ENCODE peak calls at places on chromosomes 2 and 18, in nine cellular contexts. One of them, this sample, is unnamed.

GRCh38 chr2:43221660-43222471 is 4.5 kb downstream of the ZFP36L2 start:
- DNase-seq in stomach: peak; percentile 83
- DNase-seq in ovary: peak; percentile 91
- DNase-seq in heart left ventricle: peak; percentile 90
- DNase-seq in sigmoid colon: peak; percentile 97
- DNase-seq in IMR-90: peak; percentile 97
- DNase-seq in body of pancreas: peak; percentile 80
- DNase-seq in tibial nerve: peak; percentile 89
- DNase-seq in upper lobe of left lung: peak; percentile 93
- DNase-seq in this sample: peak; percentile 97

GRCh38 chr2:72665448-72665847 is 160.4 kb downstream of the EXOC6B start:
- DNase-seq in stomach: no peak
- DNase-seq in ovary: no peak
- DNase-seq in heart left ventricle: no peak
- DNase-seq in sigmoid colon: no peak
- DNase-seq in IMR-90: no peak
- DNase-seq in body of pancreas: no peak
- DNase-seq in tibial nerve: no peak
- DNase-seq in upper lobe of left lung: no peak
- DNase-seq in this sample: no peak

GRCh38 chr2:235325126-235325525 is 168.7 kb upstream of the AGAP1 start:
- DNase-seq in stomach: no peak
- DNase-seq in ovary: no peak
- DNase-seq in heart left ventricle: no peak
- DNase-seq in sigmoid colon: no peak
- DNase-seq in IMR-90: no peak
- DNase-seq in body of pancreas: no peak
- DNase-seq in tibial nerve: no peak
- DNase-seq in upper lobe of left lung: no peak
- DNase-seq in this sample: peak; percentile 75

GRCh38 chr2:120231974-120232635 is 8.9 kb upstream of the TMEM185B start:
- DNase-seq in stomach: peak; percentile 60
- DNase-seq in ovary: no peak
- DNase-seq in heart left ventricle: no peak
- DNase-seq in sigmoid colon: peak; percentile 64
- DNase-seq in IMR-90: peak; percentile 50
- DNase-seq in body of pancreas: no peak
- DNase-seq in tibial nerve: no peak
- DNase-seq in upper lobe of left lung: peak; percentile 61
- DNase-seq in this sample: no peak

GRCh38 chr2:127105656-127106456 is 1.1 kb downstream of the BIN1 start:
- DNase-seq in stomach: no peak
- DNase-seq in ovary: peak; percentile 54
- DNase-seq in heart left ventricle: no peak
- DNase-seq in sigmoid colon: peak; percentile 76
- DNase-seq in IMR-90: peak; percentile 61
- DNase-seq in body of pancreas: peak; percentile 24
- DNase-seq in tibial nerve: no peak
- DNase-seq in upper lobe of left lung: peak; percentile 22
- DNase-seq in this sample: peak; percentile 16

GRCh38 chr18:58263055-58263732 is 219.2 kb downstream of the NEDD4L start:
- DNase-seq in stomach: no peak
- DNase-seq in ovary: no peak
- DNase-seq in heart left ventricle: no peak
- DNase-seq in sigmoid colon: no peak
- DNase-seq in IMR-90: peak; percentile 24
- DNase-seq in body of pancreas: no peak
- DNase-seq in tibial nerve: no peak
- DNase-seq in upper lobe of left lung: no peak
- DNase-seq in this sample: no peak

GRCh38 chr18:34631071-34631470 is 79.0 kb upstream of the DTNA start:
- DNase-seq in stomach: no peak
- DNase-seq in ovary: no peak
- DNase-seq in heart left ventricle: no peak
- DNase-seq in sigmoid colon: no peak
- DNase-seq in IMR-90: no peak
- DNase-seq in body of pancreas: no peak
- DNase-seq in tibial nerve: no peak
- DNase-seq in upper lobe of left lung: no peak
- DNase-seq in this sample: no peak

GRCh38 chr2:3669656-3670055 is 11.7 kb downstream of the ALLC start:
- DNase-seq in stomach: no peak
- DNase-seq in ovary: no peak
- DNase-seq in heart left ventricle: no peak
- DNase-seq in sigmoid colon: no peak
- DNase-seq in IMR-90: no peak
- DNase-seq in body of pancreas: no peak
- DNase-seq in tibial nerve: no peak
- DNase-seq in upper lobe of left lung: no peak
- DNase-seq in this sample: no peak

GRCh38 chr2:1748741-1749488 is 4.6 kb upstream of the PXDN start:
- DNase-seq in stomach: peak; percentile 17
- DNase-seq in ovary: no peak
- DNase-seq in heart left ventricle: no peak
- DNase-seq in sigmoid colon: no peak
- DNase-seq in IMR-90: no peak
- DNase-seq in body of pancreas: peak; percentile 6
- DNase-seq in tibial nerve: no peak
- DNase-seq in upper lobe of left lung: peak; percentile 14
- DNase-seq in this sample: no peak

GRCh38 chr2:48707466-48707865 is 48.1 kb downstream of the LHCGR start:
- DNase-seq in stomach: no peak
- DNase-seq in ovary: no peak
- DNase-seq in heart left ventricle: no peak
- DNase-seq in sigmoid colon: no peak
- DNase-seq in IMR-90: peak; percentile 30
- DNase-seq in body of pancreas: no peak
- DNase-seq in tibial nerve: no peak
- DNase-seq in upper lobe of left lung: peak; percentile 83
- DNase-seq in this sample: no peak

GRCh38 chr2:175854149-175854548 is 147.9 kb downstream of the LNPK start:
- DNase-seq in stomach: no peak
- DNase-seq in ovary: no peak
- DNase-seq in heart left ventricle: no peak
- DNase-seq in sigmoid colon: no peak
- DNase-seq in IMR-90: no peak
- DNase-seq in body of pancreas: no peak
- DNase-seq in tibial nerve: no peak
- DNase-seq in upper lobe of left lung: no peak
- DNase-seq in this sample: no peak

GRCh38 chr2:41966431-41966893 is 81.4 kb upstream of the PKDCC start:
- DNase-seq in stomach: peak; percentile 49
- DNase-seq in ovary: peak; percentile 75
- DNase-seq in heart left ventricle: peak; percentile 78
- DNase-seq in sigmoid colon: peak; percentile 92
- DNase-seq in IMR-90: peak; percentile 96
- DNase-seq in body of pancreas: peak; percentile 74
- DNase-seq in tibial nerve: peak; percentile 86
- DNase-seq in upper lobe of left lung: peak; percentile 30
- DNase-seq in this sample: peak; percentile 82

GRCh38 chr2:45293182-45293581 is 283.9 kb upstream of the SIX2 start:
- DNase-seq in stomach: no peak
- DNase-seq in ovary: no peak
- DNase-seq in heart left ventricle: no peak
- DNase-seq in sigmoid colon: no peak
- DNase-seq in IMR-90: peak; percentile 59
- DNase-seq in body of pancreas: no peak
- DNase-seq in tibial nerve: no peak
- DNase-seq in upper lobe of left lung: no peak
- DNase-seq in this sample: no peak

GRCh38 chr2:226080323-226080722 is 680.8 kb downstream of the NYAP2 start:
- DNase-seq in stomach: no peak
- DNase-seq in ovary: no peak
- DNase-seq in heart left ventricle: no peak
- DNase-seq in sigmoid colon: no peak
- DNase-seq in IMR-90: peak; percentile 93
- DNase-seq in body of pancreas: no peak
- DNase-seq in tibial nerve: no peak
- DNase-seq in upper lobe of left lung: no peak
- DNase-seq in this sample: no peak

GRCh38 chr2:229531594-229531993 is 182.8 kb downstream of the DNER start:
- DNase-seq in stomach: no peak
- DNase-seq in ovary: no peak
- DNase-seq in heart left ventricle: no peak
- DNase-seq in sigmoid colon: no peak
- DNase-seq in IMR-90: no peak
- DNase-seq in body of pancreas: no peak
- DNase-seq in tibial nerve: no peak
- DNase-seq in upper lobe of left lung: no peak
- DNase-seq in this sample: no peak

GRCh38 chr18:49231541-49231940 is 228.9 kb downstream of the DYM start:
- DNase-seq in stomach: no peak
- DNase-seq in ovary: no peak
- DNase-seq in heart left ventricle: no peak
- DNase-seq in sigmoid colon: no peak
- DNase-seq in IMR-90: no peak
- DNase-seq in body of pancreas: no peak
- DNase-seq in tibial nerve: no peak
- DNase-seq in upper lobe of left lung: no peak
- DNase-seq in this sample: no peak

GRCh38 chr2:96824079-96824870 is 8.2 kb downstream of the CNNM3 start:
- DNase-seq in stomach: no peak
- DNase-seq in ovary: no peak
- DNase-seq in heart left ventricle: no peak
- DNase-seq in sigmoid colon: no peak
- DNase-seq in IMR-90: peak; percentile 83
- DNase-seq in body of pancreas: no peak
- DNase-seq in tibial nerve: no peak
- DNase-seq in upper lobe of left lung: no peak
- DNase-seq in this sample: no peak

GRCh38 chr2:167265722-167266121 is 377.4 kb downstream of the XIRP2 start:
- DNase-seq in stomach: no peak
- DNase-seq in ovary: no peak
- DNase-seq in heart left ventricle: no peak
- DNase-seq in sigmoid colon: no peak
- DNase-seq in IMR-90: no peak
- DNase-seq in body of pancreas: no peak
- DNase-seq in tibial nerve: no peak
- DNase-seq in upper lobe of left lung: no peak
- DNase-seq in this sample: no peak

GRCh38 chr2:167265004-167265403 is 376.7 kb downstream of the XIRP2 start:
- DNase-seq in stomach: no peak
- DNase-seq in ovary: no peak
- DNase-seq in heart left ventricle: no peak
- DNase-seq in sigmoid colon: no peak
- DNase-seq in IMR-90: no peak
- DNase-seq in body of pancreas: no peak
- DNase-seq in tibial nerve: no peak
- DNase-seq in upper lobe of left lung: no peak
- DNase-seq in this sample: no peak

GRCh38 chr2:167258712-167259111 is 370.4 kb downstream of the XIRP2 start:
- DNase-seq in stomach: no peak
- DNase-seq in ovary: no peak
- DNase-seq in heart left ventricle: no peak
- DNase-seq in sigmoid colon: no peak
- DNase-seq in IMR-90: no peak
- DNase-seq in body of pancreas: no peak
- DNase-seq in tibial nerve: no peak
- DNase-seq in upper lobe of left lung: no peak
- DNase-seq in this sample: no peak

GRCh38 chr2:167264380-167264779 is 376.1 kb downstream of the XIRP2 start:
- DNase-seq in stomach: no peak
- DNase-seq in ovary: no peak
- DNase-seq in heart left ventricle: no peak
- DNase-seq in sigmoid colon: no peak
- DNase-seq in IMR-90: no peak
- DNase-seq in body of pancreas: no peak
- DNase-seq in tibial nerve: no peak
- DNase-seq in upper lobe of left lung: no peak
- DNase-seq in this sample: no peak
- TF ChIP-seq CTCF in stomach: no peak
- TF ChIP-seq CTCF in ovary: no peak
- TF ChIP-seq CTCF in heart left ventricle: no peak
- TF ChIP-seq CTCF in sigmoid colon: peak; percentile 9
- TF ChIP-seq CTCF in IMR-90: peak; percentile 28
- TF ChIP-seq CTCF in body of pancreas: peak; percentile 44
- TF ChIP-seq CTCF in tibial nerve: no peak
- TF ChIP-seq CTCF in upper lobe of left lung: no peak
- TF ChIP-seq CTCF in this sample: no peak

DNA sequence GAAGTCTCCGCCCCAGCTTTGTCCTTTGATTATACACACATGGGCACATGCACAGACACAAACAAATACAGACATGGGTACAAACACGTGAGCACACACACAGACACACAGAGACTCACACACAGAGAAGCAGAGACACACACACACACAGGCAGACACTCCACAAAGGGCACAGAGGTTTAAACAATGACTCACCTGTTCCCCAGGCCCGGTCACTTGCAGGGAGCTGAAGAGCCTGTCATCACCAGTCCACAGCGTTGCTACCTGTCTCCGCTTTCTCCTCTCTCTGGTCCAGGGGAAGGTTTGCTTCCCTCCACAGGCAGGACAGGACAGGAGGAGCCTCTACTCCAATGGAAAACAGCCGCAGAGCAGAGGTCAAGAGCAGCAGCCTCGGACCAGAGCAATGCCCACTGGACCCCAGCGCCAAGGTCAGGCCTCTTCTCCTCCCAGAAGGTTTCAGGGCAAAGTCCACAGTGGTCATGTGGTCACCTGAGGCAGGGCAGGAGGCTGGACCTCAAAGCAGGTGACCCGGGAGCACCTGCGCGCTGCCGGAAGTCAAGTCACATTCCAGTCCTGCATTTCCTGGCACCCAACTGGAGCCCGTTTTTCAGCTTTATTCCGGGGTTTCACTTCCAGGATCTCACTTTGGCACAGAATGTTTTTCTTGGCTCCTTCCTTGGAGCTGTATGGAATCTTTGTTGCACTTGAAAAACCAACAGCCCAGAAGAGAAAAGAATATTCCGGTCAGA is at the start of gene RAB17:
- DNase-seq in stomach: peak; percentile 90
- DNase-seq in ovary: no peak
- DNase-seq in heart left ventricle: no peak
- DNase-seq in sigmoid colon: no peak
- DNase-seq in IMR-90: peak; percentile 39
- DNase-seq in body of pancreas: peak; percentile 87
- DNase-seq in tibial nerve: no peak
- DNase-seq in upper lobe of left lung: peak; percentile 90
- DNase-seq in this sample: no peak
- H3K4me3 ChIP-seq in stomach: peak within 1 kb of the TSS; percentile 45
- H3K4me3 ChIP-seq in ovary: no peak within 1 kb of the TSS
- H3K4me3 ChIP-seq in heart left ventricle: no peak within 1 kb of the TSS
- H3K4me3 ChIP-seq in sigmoid colon: no peak within 1 kb of the TSS
- H3K4me3 ChIP-seq in IMR-90: no peak within 1 kb of the TSS
- H3K4me3 ChIP-seq in body of pancreas: peak within 1 kb of the TSS; percentile 16
- H3K4me3 ChIP-seq in tibial nerve: no peak within 1 kb of the TSS
- H3K4me3 ChIP-seq in upper lobe of left lung: peak within 1 kb of the TSS; percentile 47
- H3K4me3 ChIP-seq in this sample: no peak within 1 kb of the TSS

GRCh38 chr2:27442282-27442980 is at the start of gene KRTCAP3:
- DNase-seq in stomach: peak; percentile 87
- DNase-seq in ovary: peak; percentile 25
- DNase-seq in heart left ventricle: no peak
- DNase-seq in sigmoid colon: no peak
- DNase-seq in IMR-90: no peak
- DNase-seq in body of pancreas: peak; percentile 88
- DNase-seq in tibial nerve: no peak
- DNase-seq in upper lobe of left lung: peak; percentile 75
- DNase-seq in this sample: no peak
- TF ChIP-seq POLR2A in stomach: no peak
- TF ChIP-seq POLR2A in ovary: no peak
- TF ChIP-seq POLR2A in heart left ventricle: no peak
- TF ChIP-seq POLR2A in sigmoid colon: no peak
- TF ChIP-seq POLR2A in IMR-90: no peak
- TF ChIP-seq POLR2A in body of pancreas: peak; percentile 58
- TF ChIP-seq POLR2A in tibial nerve: no peak
- TF ChIP-seq POLR2A in upper lobe of left lung: peak; percentile 41
- TF ChIP-seq POLR2A in this sample: no peak

GRCh38 chr2:6642011-6642410 is 223.7 kb downstream of the CMPK2 start:
- DNase-seq in stomach: no peak
- DNase-seq in ovary: no peak
- DNase-seq in heart left ventricle: no peak
- DNase-seq in sigmoid colon: no peak
- DNase-seq in IMR-90: no peak
- DNase-seq in body of pancreas: no peak
- DNase-seq in tibial nerve: no peak
- DNase-seq in upper lobe of left lung: no peak
- DNase-seq in this sample: no peak
- TF ChIP-seq CTCF in stomach: no peak
- TF ChIP-seq CTCF in ovary: no peak
- TF ChIP-seq CTCF in heart left ventricle: no peak
- TF ChIP-seq CTCF in sigmoid colon: no peak
- TF ChIP-seq CTCF in IMR-90: no peak
- TF ChIP-seq CTCF in body of pancreas: no peak
- TF ChIP-seq CTCF in tibial nerve: no peak
- TF ChIP-seq CTCF in upper lobe of left lung: no peak
- TF ChIP-seq CTCF in this sample: no peak

This sample was measured in lower leg skin.